ENCODE peak calls at places on chromosomes 2 and 18, in four cellular contexts. D is A549, H is HepG2, A is K562. F is an unnamed sample.

GRCh38 chr18:2547477-2548087 is 23.7 kb downstream of the METTL4 start:
- DNase-seq in D (peak), H (peak), A (peak), F (no peak)

GRCh38 chr2:40450066-40450841 is 1.6 kb downstream of the SLC8A1 start:
- DNase-seq in D (no peak), H (no peak), A (no peak), F (no peak)

GRCh38 chr2:1757567-1757966 is 13.3 kb upstream of the PXDN start:
- DNase-seq in D (no peak), H (no peak), A (no peak), F (no peak)

GRCh38 chr2:176187306-176188217 is 906 bp upstream of the HOXD1 start:
- DNase-seq in D (no peak), H (peak), A (no peak), F (peak)

GRCh38 chr2:112812318-112813042 is 24.1 kb downstream of the IL1B start:
- DNase-seq in D (no peak), H (no peak), A (peak), F (no peak)

GRCh38 chr2:175366814-175367213 is 185.3 kb upstream of the ATP5MC3 start:
- DNase-seq in D (peak), H (peak), A (peak), F (peak)

GRCh38 chr2:149827585-149828156 is 240.1 kb upstream of the MMADHC start:
- DNase-seq in D (no peak), H (no peak), A (no peak), F (no peak)

GRCh38 chr2:17915811-17916523 is 37.5 kb downstream of the KCNS3 start:
- DNase-seq in D (no peak), H (no peak), A (no peak), F (no peak)

GRCh38 chr2:238466242-238466598 is 39.5 kb downstream of the ASB1 start:
- DNase-seq in D (no peak), H (no peak), A (no peak), F (no peak)
- TF ChIP-seq NR3C1 in D (no peak), H (no peak), A (no peak), F (no peak)

GRCh38 chr18:33495278-33495677 is 54.8 kb upstream of the CCDC178 start:
- DNase-seq in D (peak), H (peak), A (peak), F (peak)
- TF ChIP-seq NR3C1 in D (no peak), H (no peak), A (no peak), F (no peak)

GRCh38 chr2:235859651-235860050 is 308.5 kb downstream of the GBX2 start:
- DNase-seq in D (no peak), H (no peak), A (no peak), F (peak)
- TF ChIP-seq NR3C1 in D (no peak), H (no peak), A (no peak), F (no peak)

GRCh38 chr2:110870545-110870944 is 138.2 kb downstream of the ACOXL start:
- DNase-seq in D (no peak), H (no peak), A (no peak), F (no peak)

GRCh38 chr2:110867078-110867477 is 134.7 kb downstream of the ACOXL start:
- DNase-seq in D (no peak), H (no peak), A (no peak), F (no peak)

GRCh38 chr2:110871637-110872036 is 139.3 kb downstream of the ACOXL start:
- DNase-seq in D (no peak), H (no peak), A (no peak), F (no peak)

GRCh38 chr2:110868971-110869370 is 136.6 kb downstream of the ACOXL start:
- DNase-seq in D (no peak), H (no peak), A (no peak), F (no peak)

DNA sequence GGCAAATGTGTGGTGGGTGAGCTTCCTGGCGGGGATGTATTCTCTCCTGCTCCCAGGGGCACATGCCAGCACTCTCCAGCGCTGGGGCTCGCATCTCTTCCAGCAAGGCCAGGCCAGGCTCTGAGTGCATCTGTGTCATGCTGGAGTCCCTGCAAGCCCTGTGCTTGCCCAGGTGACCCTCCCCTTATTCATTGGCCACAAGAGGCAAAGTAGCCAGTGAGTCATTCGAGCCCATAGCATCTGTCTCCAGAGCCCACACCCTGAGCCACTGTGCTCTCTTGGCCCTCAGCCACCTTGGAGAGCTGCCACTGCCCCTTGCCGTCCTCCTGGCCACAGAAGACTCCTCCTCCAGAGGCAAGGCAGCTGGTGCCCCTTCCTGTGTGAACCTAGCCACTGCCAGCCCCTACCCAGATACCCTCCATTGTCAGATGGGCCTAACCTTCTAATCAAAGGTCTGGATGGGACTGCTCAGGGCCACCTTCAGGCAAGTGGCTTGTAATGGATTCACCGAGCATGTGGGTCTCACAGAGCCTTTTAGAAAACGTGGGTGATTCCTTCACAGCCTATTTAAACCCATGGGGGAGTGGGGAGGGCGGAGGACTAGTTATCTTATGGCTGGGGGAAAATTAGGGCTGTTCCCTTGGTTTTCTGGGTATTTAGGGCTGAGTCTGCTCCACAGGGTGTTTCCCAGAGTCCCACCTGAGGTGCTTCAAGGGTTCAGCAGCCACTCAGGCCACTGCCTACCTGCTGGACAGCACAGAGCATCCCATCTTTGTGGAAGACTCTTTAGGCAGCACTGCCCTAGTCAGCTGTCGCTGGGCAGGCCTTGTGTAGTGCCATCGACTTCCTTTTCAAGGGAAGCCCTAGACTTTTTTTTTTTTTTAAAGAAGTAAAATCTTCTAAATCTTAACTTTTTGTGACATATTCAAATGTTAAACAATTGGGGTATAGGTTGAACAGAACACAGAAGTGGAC is 137.4 kb downstream of the ACOXL start:
- DNase-seq in D (peak), H (no peak), A (no peak), F (no peak)
- TF ChIP-seq NR3C1 in D (no peak), H (no peak), A (no peak), F (no peak)

GRCh38 chr2:231691251-231691772 is 17.0 kb upstream of the PTMA start:
- DNase-seq in D (no peak), H (no peak), A (no peak), F (no peak)

GRCh38 chr2:231693956-231694355 is 14.4 kb upstream of the PTMA start:
- DNase-seq in D (no peak), H (no peak), A (no peak), F (no peak)

GRCh38 chr2:231692847-231693246 is 15.5 kb upstream of the PTMA start:
- DNase-seq in D (no peak), H (no peak), A (no peak), F (no peak)

GRCh38 chr2:231699006-231699405 is 9.3 kb upstream of the PTMA start:
- DNase-seq in D (no peak), H (no peak), A (no peak), F (no peak)

DNA sequence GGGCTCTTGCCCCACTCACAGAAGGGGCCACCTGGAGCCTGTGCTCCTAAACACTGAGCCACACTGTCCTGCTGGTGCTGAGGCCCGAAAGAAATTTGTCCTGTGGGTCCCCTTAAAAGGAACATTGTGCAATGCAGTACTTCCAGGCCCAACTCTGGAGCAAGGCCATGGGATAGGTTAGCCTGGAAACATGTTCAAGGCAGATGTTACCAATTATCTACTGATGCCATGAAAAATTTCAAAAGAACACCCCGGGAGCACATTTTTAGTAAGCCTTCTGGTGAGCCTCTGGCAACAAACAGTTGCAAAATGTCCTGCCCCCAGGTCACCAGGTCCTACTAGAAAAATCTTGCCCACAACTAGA is 12.3 kb upstream of the PTMA start:
- DNase-seq in D (no peak), H (no peak), A (no peak), F (no peak)
- TF ChIP-seq NR3C1 in D (no peak), H (no peak), A (no peak), F (no peak)

DNA sequence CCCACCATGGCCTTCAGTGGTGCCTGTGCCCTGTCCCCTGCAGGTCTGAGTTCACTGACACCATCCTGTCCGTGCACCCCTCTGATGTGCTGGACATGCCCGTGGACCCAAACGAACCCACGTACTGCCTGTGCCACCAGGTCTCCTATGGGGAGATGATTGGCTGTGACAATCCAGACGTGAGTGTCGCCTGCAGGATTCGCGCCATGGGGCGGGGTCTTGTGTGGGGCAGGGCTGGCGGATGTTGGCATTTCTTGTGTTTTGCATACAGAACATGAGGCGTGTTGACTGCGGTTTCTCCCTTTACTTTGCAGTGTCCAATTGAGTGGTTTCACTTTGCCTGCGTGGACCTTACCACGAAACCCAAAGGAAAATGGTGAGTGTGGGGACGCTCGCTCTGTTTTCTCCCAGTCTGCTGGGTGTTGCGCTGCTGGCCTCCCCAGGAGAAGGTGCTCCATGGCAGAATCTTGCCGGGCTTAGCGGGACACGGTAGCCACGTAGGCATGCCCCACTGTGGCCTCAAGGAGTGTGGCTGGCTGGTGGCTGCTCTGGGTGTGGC is 11.5 kb upstream of the D2HGDH start:
- DNase-seq in D (no peak), H (no peak), A (no peak), F (no peak)
- TF ChIP-seq NR3C1 in D (no peak), H (no peak), A (no peak), F (no peak)

DNA sequence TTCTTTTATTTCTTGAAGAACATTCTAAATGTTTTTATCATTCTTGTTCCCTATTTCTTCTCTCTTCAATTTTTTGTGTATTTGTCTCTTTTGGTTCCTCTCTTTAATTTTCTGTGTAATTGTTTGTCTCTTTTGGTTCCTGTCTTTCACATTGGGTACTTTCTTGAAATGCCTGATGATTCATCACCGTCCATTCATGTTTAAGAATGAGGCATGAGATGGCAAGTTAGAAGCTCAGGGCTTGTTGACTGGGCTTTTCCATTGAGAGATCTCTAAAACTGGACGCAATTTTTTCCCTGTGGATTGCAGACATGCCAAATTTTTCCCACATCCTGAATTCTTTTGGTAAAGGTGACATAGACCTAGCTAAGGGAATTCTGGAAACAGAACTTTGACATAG is 33.7 kb upstream of the IL1R2 start:
- DNase-seq in D (no peak), H (no peak), A (no peak), F (no peak)
- TF ChIP-seq NR3C1 in D (no peak), H (no peak), A (no peak), F (no peak)

GRCh38 chr2:158993721-158994587 is 25.5 kb downstream of the TANC1 start:
- DNase-seq in D (no peak), H (no peak), A (no peak), F (no peak)

GRCh38 chr2:158993030-158993429 is 24.6 kb downstream of the TANC1 start:
- DNase-seq in D (no peak), H (no peak), A (no peak), F (no peak)

GRCh38 chr2:158989165-158989564 is 20.7 kb downstream of the TANC1 start:
- DNase-seq in D (no peak), H (no peak), A (no peak), F (no peak)

GRCh38 chr2:158988501-158988900 is 20.1 kb downstream of the TANC1 start:
- DNase-seq in D (no peak), H (no peak), A (no peak), F (no peak)

DNA sequence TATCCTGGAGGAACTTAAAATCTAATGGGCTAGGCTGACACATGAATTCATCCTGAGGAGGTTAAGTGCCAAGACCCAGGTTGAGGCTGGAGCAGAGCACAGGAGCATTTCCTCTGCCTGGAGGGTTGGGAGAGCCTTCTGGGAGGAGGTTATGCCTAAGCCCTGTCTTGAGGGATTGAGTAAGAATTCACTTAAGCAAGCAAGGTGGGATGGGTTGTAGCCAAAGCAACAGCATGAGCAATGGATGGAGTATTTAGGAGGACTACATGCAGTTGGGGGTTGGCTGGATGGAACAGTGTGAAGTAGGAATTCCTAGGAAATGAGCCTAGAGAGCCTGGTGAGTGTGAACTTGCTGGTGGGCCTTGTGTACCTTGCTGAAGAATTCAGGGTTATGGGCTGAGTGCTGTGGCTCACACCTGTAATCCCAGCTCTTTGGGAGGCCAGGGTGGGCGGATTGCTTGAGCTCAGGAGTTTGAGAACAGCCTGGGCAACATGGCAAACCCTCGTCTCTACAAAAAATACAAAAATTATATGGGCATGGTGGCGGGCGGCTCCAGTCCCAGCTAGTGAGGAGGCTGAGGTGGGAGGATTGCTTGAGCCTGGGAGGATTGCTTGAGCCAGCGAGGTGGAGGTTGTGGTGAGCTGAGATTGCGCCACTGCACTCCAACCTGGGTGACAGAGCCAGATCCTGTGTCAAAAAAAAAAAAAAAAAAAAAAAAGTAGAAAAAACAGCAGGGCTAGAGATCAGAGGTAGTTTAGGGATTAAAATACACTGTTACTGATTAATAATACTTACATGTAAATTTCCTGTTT is 22.2 kb downstream of the TANC1 start:
- DNase-seq in D (peak), H (no peak), A (no peak), F (no peak)
- TF ChIP-seq NR3C1 in D (no peak), H (no peak), A (no peak), F (no peak)

DNA sequence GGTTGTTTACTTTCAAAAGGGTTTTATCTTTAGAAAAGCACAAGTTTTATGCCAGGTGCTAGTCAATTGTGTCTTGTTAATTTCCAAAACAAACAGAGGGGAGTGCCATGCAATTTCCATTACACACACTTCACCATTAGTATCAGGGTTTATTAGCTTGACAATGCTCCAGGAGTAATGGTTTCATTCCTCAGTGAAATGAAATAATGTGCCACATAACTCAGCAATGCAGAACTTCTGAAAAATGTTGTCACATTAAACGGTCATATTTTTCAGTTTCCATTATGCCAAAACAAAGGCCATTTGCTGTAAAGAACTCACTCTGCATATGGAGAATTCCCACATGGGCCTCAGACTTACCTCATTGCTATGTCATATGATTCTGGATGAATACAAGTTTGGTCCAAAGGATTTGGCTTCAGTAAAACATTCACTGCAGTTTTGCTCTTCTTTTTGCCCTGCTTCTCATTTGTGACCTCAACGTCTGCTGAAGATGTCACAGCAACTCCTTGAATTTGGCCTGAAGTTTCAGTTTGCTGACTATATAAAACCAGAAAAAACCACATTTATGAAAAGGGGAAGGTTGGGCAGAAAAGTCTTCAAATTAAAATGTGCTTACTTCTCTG is 198.2 kb downstream of the SRBD1 start:
- DNase-seq in D (no peak), H (no peak), A (no peak), F (no peak)
- TF ChIP-seq NR3C1 in D (no peak), H (no peak), A (no peak), F (no peak)